ENCODE peak calls at places on chromosomes 11 and 22, in eight cellular contexts. Z is stomach; Q is prostate gland; H is tibial nerve; O is tibial artery; M is body of pancreas; G is CD8-positive, alpha-beta T cell; R is osteoblast. E is an unnamed sample.
A peak's percentile ranks its signal among the peaks of the same experiment; 100 is the strongest.

GRCh38 chr22:32501797-32502290 is 27.2 kb downstream of the FBXO7 start:
- DNase-seq in H (no peak), G (no peak), Q (no peak), R (peak; percentile 66), O (no peak), Z (no peak), M (no peak), E (no peak)

GRCh38 chr11:2929511-2929879 is 275 bp upstream of the PHLDA2 start:
- DNase-seq in M (peak; percentile 75), Q (peak; percentile 68), G (peak; percentile 40), R (peak; percentile 100), H (no peak), Z (peak; percentile 84), O (peak; percentile 55), E (no peak)

GRCh38 chr11:9600651-9601040 is 27.2 kb downstream of the WEE1 start:
- DNase-seq in H (no peak), M (no peak), O (no peak), R (peak; percentile 55), G (no peak), Q (no peak), Z (no peak), E (no peak)

GRCh38 chr11:44729065-44729464 is 2.3 kb downstream of the TSPAN18 start:
- DNase-seq in O (no peak), H (no peak), G (no peak), Q (no peak), R (no peak), M (no peak), Z (no peak), E (no peak)

GRCh38 chr22:44645531-44645930 is 56.5 kb upstream of the PRR5 start:
- DNase-seq in R (no peak), O (no peak), H (no peak), G (no peak), Q (no peak), Z (no peak), M (no peak), E (no peak)

GRCh38 chr11:112122206-112122605 is 35.5 kb downstream of the SDHD start:
- DNase-seq in M (no peak), Q (no peak), Z (no peak), H (no peak), G (no peak), O (no peak), R (no peak), E (no peak)

GRCh38 chr11:78094250-78094649 is 14.6 kb upstream of the NDUFC2 start:
- DNase-seq in R (no peak), H (no peak), M (no peak), O (no peak), G (no peak), Q (no peak), Z (no peak), E (no peak)

GRCh38 chr22:37804886-37805857 is 2.6 kb upstream of the GCAT start:
- DNase-seq in Q (peak; percentile 85), O (peak; percentile 84), H (peak; percentile 90), R (peak; percentile 97), G (peak; percentile 61), Z (peak; percentile 92), M (peak; percentile 90), E (peak; percentile 89)

GRCh38 chr22:37485714-37486223 is 415 bp downstream of the MFNG start:
- DNase-seq in Z (no peak), R (peak; percentile 62), G (no peak), O (no peak), H (no peak), M (no peak), Q (no peak), E (no peak)

GRCh38 chr11:112555491-112556364 is 295.1 kb upstream of the PLET1 start:
- DNase-seq in R (peak; percentile 75), M (peak; percentile 63), Q (no peak), H (peak; percentile 16), G (peak; percentile 62), Z (peak; percentile 77), O (peak; percentile 29), E (peak; percentile 22)

GRCh38 chr11:86211619-86212018 is 32.9 kb upstream of the EED start:
- DNase-seq in G (no peak), Q (no peak), Z (no peak), O (no peak), R (no peak), M (no peak), H (no peak), E (no peak)

GRCh38 chr11:86210898-86211297 is 33.7 kb upstream of the EED start:
- DNase-seq in Z (no peak), Q (no peak), O (no peak), G (no peak), H (no peak), R (no peak), M (no peak), E (no peak)

GRCh38 chr11:86212212-86212611 is 32.3 kb upstream of the EED start:
- DNase-seq in M (no peak), Z (no peak), R (no peak), Q (no peak), O (no peak), G (no peak), H (no peak), E (no peak)

GRCh38 chr11:86218125-86219081 is 26.1 kb upstream of the EED start:
- DNase-seq in M (peak; percentile 76), Z (peak; percentile 64), Q (peak; percentile 46), H (peak; percentile 59), R (peak; percentile 82), O (peak; percentile 54), G (peak; percentile 59), E (peak; percentile 68)

DNA sequence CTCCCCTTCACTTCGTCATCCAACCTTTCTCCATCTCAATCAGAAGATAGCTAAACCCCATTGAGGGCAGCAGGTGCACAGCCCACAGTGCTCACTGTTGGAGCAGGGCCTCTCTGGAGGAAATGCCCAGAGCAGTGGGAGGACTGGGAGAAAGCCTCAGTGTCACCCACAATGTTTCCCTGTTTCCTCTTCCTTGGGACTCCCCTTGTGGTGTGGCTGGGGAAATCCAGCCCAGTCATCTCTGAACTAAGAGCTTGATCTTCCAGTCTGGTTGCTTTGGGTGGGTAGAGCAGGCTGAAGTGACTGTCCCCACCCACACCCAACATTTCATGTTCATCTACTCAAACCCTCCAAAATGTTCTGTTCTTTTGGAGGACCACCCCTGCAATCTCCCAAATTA is 29.8 kb upstream of the EED start:
- DNase-seq in O (no peak), G (no peak), Q (no peak), Z (no peak), M (no peak), R (no peak), H (no peak), E (no peak)
- TF ChIP-seq CTCF in O (no peak), G (no peak), Q (no peak), Z (no peak), M (no peak), R (peak; percentile 30), H (no peak), E (no peak)

GRCh38 chr11:61349916-61350315 is 11.8 kb downstream of the CYB561A3 start:
- DNase-seq in M (no peak), Q (no peak), O (no peak), R (no peak), Z (no peak), G (no peak), H (no peak), E (no peak)

GRCh38 chr11:61349189-61349751 is 12.4 kb downstream of the CYB561A3 start:
- DNase-seq in G (no peak), M (no peak), O (no peak), Q (no peak), R (peak; percentile 75), Z (no peak), H (no peak), E (no peak)

GRCh38 chr11:61345954-61346814 is 13.2 kb downstream of the TKFC start:
- DNase-seq in M (no peak), R (peak; percentile 51), Q (no peak), G (no peak), Z (no peak), H (no peak), O (no peak), E (no peak)

GRCh38 chr11:61350336-61350735 is 11.3 kb downstream of the CYB561A3 start:
- DNase-seq in Q (no peak), M (no peak), H (no peak), R (peak; percentile 3), Z (no peak), G (no peak), O (no peak), E (no peak)

GRCh38 chr11:61347916-61348461 is 13.7 kb downstream of the CYB561A3 start:
- DNase-seq in Q (no peak), O (peak; percentile 45), M (no peak), H (no peak), G (no peak), R (peak; percentile 89), Z (no peak), E (peak; percentile 57)
- H3K27ac ChIP-seq in Q (no peak overlapping the region), O (no peak overlapping the region), M (no peak overlapping the region), H (no peak overlapping the region), G (no peak overlapping the region), R (peak overlapping the region; percentile 24), Z (no peak overlapping the region), E (no peak overlapping the region)

GRCh38 chr22:49469896-49470740 is 357.6 kb downstream of the BRD1 start:
- DNase-seq in R (peak; percentile 74), M (no peak), O (no peak), Z (no peak), H (no peak), G (no peak), Q (no peak), E (no peak)
- H3K9me3 ChIP-seq in R (peaks cover 5% of the 10 kb centered on the region), M (no peaks in the 10 kb centered on the region), O (no peaks in the 10 kb centered on the region), Z (no peaks in the 10 kb centered on the region), H (no peaks in the 10 kb centered on the region), G (no peaks in the 10 kb centered on the region), Q (no peaks in the 10 kb centered on the region), E (no peaks in the 10 kb centered on the region)

GRCh38 chr22:20566420-20567260 is 59.2 kb downstream of the MED15 start:
- DNase-seq in Q (peak; percentile 68), R (peak; percentile 83), O (no peak), M (peak; percentile 55), G (peak; percentile 85), H (peak; percentile 28), Z (peak; percentile 47), E (peak; percentile 70)

GRCh38 chr22:20567371-20567847 is 60.0 kb downstream of the MED15 start:
- DNase-seq in H (no peak), M (no peak), G (peak; percentile 42), Z (no peak), Q (no peak), R (peak; percentile 81), O (no peak), E (no peak)

GRCh38 chr22:20569059-20570058 is 61.9 kb downstream of the MED15 start:
- DNase-seq in R (peak; percentile 98), H (peak; percentile 72), O (peak; percentile 87), M (peak; percentile 55), Q (peak; percentile 76), Z (peak; percentile 71), G (peak; percentile 88), E (peak; percentile 67)

GRCh38 chr22:20568502-20569058 is 61.2 kb downstream of the MED15 start:
- DNase-seq in H (no peak), G (no peak), M (no peak), Z (no peak), O (no peak), Q (no peak), R (no peak), E (no peak)

GRCh38 chr22:20567993-20568417 is 60.6 kb downstream of the MED15 start:
- DNase-seq in Q (no peak), O (no peak), M (no peak), H (no peak), G (no peak), Z (no peak), R (peak; percentile 82), E (no peak)
- TF ChIP-seq CTCF in Q (no peak), O (no peak), M (no peak), H (no peak), G (no peak), Z (no peak), R (peak; percentile 66), E (no peak)

E was measured in uterus.